ENCODE peak calls at places on chromosomes 13 and 19, in five cellular contexts. X, G, A, L and Z are unnamed samples.

GRCh38 chr13:29566864-29567263 is 28.6 kb downstream of the SLC7A1 start:
- DNase-seq in X (no peak), L (no peak), G (no peak), A (no peak), Z (no peak)

GRCh38 chr13:21208755-21209154 is 32.3 kb downstream of the MRPL57 start:
- DNase-seq in L (no peak), X (no peak), G (no peak), A (no peak), Z (no peak)

GRCh38 chr19:17075860-17076538 is 422 bp downstream of the MYO9B start:
- DNase-seq in G (peak; percentile 27), A (peak; percentile 73), X (peak; percentile 48), L (peak; percentile 59), Z (peak; percentile 70)

GRCh38 chr13:98307744-98308524 is 130.9 kb upstream of the RNF113B start:
- DNase-seq in L (no peak), G (no peak), A (no peak), X (peak; percentile 56), Z (no peak)

GRCh38 chr19:33639034-33639681 is 17.4 kb downstream of the CHST8 start:
- DNase-seq in X (no peak), L (no peak), G (no peak), A (no peak), Z (no peak)

GRCh38 chr13:50358221-50358620 is 343.0 kb downstream of the KCNRG start:
- DNase-seq in X (no peak), A (no peak), G (no peak), L (peak; percentile 28), Z (no peak)

GRCh38 chr13:32340917-32341316 is 25.6 kb downstream of the BRCA2 start:
- DNase-seq in A (no peak), X (no peak), L (no peak), G (no peak), Z (no peak)

GRCh38 chr19:3131168-3131567 is 4.7 kb upstream of the GNA15 start:
- DNase-seq in L (no peak), A (peak; percentile 49), G (no peak), X (no peak), Z (no peak)

GRCh38 chr13:50761406-50761805 is 82.1 kb downstream of the DLEU7 start:
- DNase-seq in A (no peak), G (no peak), X (no peak), L (no peak), Z (no peak)

GRCh38 chr19:55041627-55042343 is 3.7 kb upstream of the GP6 start:
- DNase-seq in A (peak; percentile 70), G (peak; percentile 21), X (no peak), L (no peak), Z (no peak)

GRCh38 chr19:2602391-2603181 is 99.9 kb downstream of the GNG7 start:
- DNase-seq in L (peak; percentile 93), G (no peak), X (peak; percentile 98), A (no peak), Z (peak; percentile 86)